ENCODE peak calls at places on chromosomes 3 and 15, in seven cellular contexts. T, N, X, J, S, I and M are unnamed samples.

GRCh38 chr15:34364041-34364440 is 3.0 kb downstream of the LPCAT4 start:
- DNase-seq in S (no peak), T (no peak), J (no peak), X (no peak), I (no peak), N (no peak), M (no peak)

GRCh38 chr3:173275740-173276139 is 121.8 kb upstream of the NLGN1 start:
- DNase-seq in I (no peak), N (no peak), T (peak), S (no peak), X (no peak), J (no peak), M (peak)

GRCh38 chr15:93063292-93063671 is 25.7 kb downstream of the RGMA start:
- DNase-seq in I (no peak), T (no peak), J (no peak), X (no peak), S (no peak), N (no peak), M (peak)

GRCh38 chr3:101172516-101172915 is 147.9 kb downstream of the IMPG2 start:
- DNase-seq in S (no peak), T (no peak), N (no peak), I (no peak), J (no peak), X (no peak), M (no peak)

GRCh38 chr15:75037685-75038084 is 14.3 kb downstream of the PPCDC start:
- DNase-seq in J (no peak), S (no peak), N (no peak), T (no peak), X (no peak), I (no peak), M (no peak)

GRCh38 chr3:152438181-152438580 is 169.5 kb downstream of the MBNL1 start:
- DNase-seq in X (no peak), T (no peak), I (no peak), N (no peak), S (no peak), J (no peak), M (no peak)

GRCh38 chr3:139448104-139448503 is 28.2 kb downstream of the RBP2 start:
- DNase-seq in S (no peak), J (no peak), I (no peak), X (no peak), N (no peak), T (no peak), M (no peak)

GRCh38 chr3:53531749-53532148 is 37.3 kb downstream of the CACNA1D start:
- DNase-seq in I (no peak), S (no peak), X (no peak), N (no peak), J (no peak), T (peak), M (peak)

GRCh38 chr3:132721479-132722164 is 587 bp downstream of the NPHP3 start:
- DNase-seq in I (no peak), S (peak), T (no peak), X (no peak), N (peak), J (no peak), M (peak)

GRCh38 chr3:5389057-5389456 is 201.6 kb downstream of the EDEM1 start:
- DNase-seq in J (no peak), I (no peak), S (no peak), X (no peak), T (peak), N (no peak), M (no peak)

GRCh38 chr3:66836363-66837152 is 161.5 kb upstream of the KBTBD8 start:
- DNase-seq in J (no peak), I (peak), X (no peak), T (no peak), S (no peak), N (no peak), M (peak)

GRCh38 chr3:160162440-160162839 is 62.8 kb upstream of the C3orf80 start:
- DNase-seq in J (peak), T (no peak), N (no peak), S (no peak), I (no peak), X (no peak), M (peak)

GRCh38 chr3:122353215-122353614 is 28.2 kb downstream of the CSTA start:
- DNase-seq in X (no peak), T (no peak), S (no peak), I (no peak), N (peak), J (peak), M (no peak)

GRCh38 chr3:132343018-132343612 is 25.9 kb downstream of the ACP3 start:
- DNase-seq in S (no peak), T (peak), I (peak), N (no peak), X (no peak), J (peak), M (peak)

GRCh38 chr3:189952272-189952671 is 168.4 kb downstream of the P3H2 start:
- DNase-seq in S (no peak), I (no peak), N (no peak), X (no peak), J (no peak), T (no peak), M (no peak)
- TF ChIP-seq POLR2AphosphoS5 in S (no peak), I (no peak), N (no peak), X (no peak), J (no peak), T (no peak), M (no peak)

GRCh38 chr3:129624347-129625070 is 18.0 kb upstream of the PLXND1 start:
- DNase-seq in T (no peak), N (no peak), I (peak), X (no peak), S (peak), J (no peak), M (no peak)

GRCh38 chr3:129622418-129622872 is 16.0 kb upstream of the PLXND1 start:
- DNase-seq in S (peak), T (no peak), X (no peak), J (no peak), N (no peak), I (no peak), M (no peak)

GRCh38 chr3:129622933-129623332 is 16.5 kb upstream of the PLXND1 start:
- DNase-seq in N (no peak), X (no peak), J (no peak), S (peak), T (no peak), I (peak), M (no peak)

GRCh38 chr3:129625071-129625874 is 18.8 kb upstream of the PLXND1 start:
- DNase-seq in S (peak), J (peak), T (no peak), X (peak), I (peak), N (no peak), M (peak)

GRCh38 chr3:129623447-129624118 is 17.1 kb upstream of the PLXND1 start:
- DNase-seq in J (peak), S (peak), I (peak), N (peak), T (no peak), X (peak), M (no peak)
- TF ChIP-seq POLR2AphosphoS5 in J (no peak), S (no peak), I (peak), N (no peak), T (no peak), X (no peak), M (no peak)

GRCh38 chr3:144129536-144130214 is 158.1 kb downstream of the DIPK2A start:
- DNase-seq in S (no peak), X (no peak), J (no peak), I (no peak), T (no peak), N (no peak), M (no peak)

GRCh38 chr3:144127014-144127413 is 155.4 kb downstream of the DIPK2A start:
- DNase-seq in T (no peak), X (no peak), J (no peak), N (no peak), I (no peak), S (no peak), M (no peak)

GRCh38 chr3:144127700-144128099 is 156.1 kb downstream of the DIPK2A start:
- DNase-seq in T (no peak), N (no peak), I (no peak), X (no peak), J (no peak), S (no peak), M (no peak)

GRCh38 chr3:144128117-144128892 is 156.7 kb downstream of the DIPK2A start:
- DNase-seq in T (no peak), N (no peak), S (no peak), J (no peak), I (no peak), X (peak), M (peak)
- TF ChIP-seq POLR2AphosphoS5 in T (no peak), N (no peak), S (no peak), J (no peak), I (no peak), X (peak), M (no peak)

DNA sequence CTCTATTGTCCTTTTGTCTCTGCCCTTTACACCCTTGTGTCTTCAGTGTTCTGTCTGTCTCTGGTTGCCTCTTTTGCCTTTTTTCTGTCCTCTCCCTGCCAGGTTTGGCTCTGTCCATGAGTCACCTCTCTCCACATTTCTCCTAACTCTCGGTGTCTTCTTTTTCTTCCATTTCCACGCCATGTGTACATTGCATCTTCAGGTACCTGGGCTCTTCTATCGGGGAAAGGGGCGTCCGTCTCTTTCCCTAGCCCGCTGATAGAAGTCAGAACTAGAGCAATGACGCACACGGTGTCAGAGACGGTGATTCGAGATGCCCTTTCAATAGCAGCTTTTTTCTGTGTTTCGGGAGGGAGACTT is 638 bp downstream of the OPA1 start:
- DNase-seq in N (no peak), S (no peak), T (no peak), X (no peak), I (peak), J (peak), M (peak)
- TF ChIP-seq POLR2AphosphoS5 in N (no peak), S (no peak), T (no peak), X (peak), I (no peak), J (no peak), M (no peak)

DNA sequence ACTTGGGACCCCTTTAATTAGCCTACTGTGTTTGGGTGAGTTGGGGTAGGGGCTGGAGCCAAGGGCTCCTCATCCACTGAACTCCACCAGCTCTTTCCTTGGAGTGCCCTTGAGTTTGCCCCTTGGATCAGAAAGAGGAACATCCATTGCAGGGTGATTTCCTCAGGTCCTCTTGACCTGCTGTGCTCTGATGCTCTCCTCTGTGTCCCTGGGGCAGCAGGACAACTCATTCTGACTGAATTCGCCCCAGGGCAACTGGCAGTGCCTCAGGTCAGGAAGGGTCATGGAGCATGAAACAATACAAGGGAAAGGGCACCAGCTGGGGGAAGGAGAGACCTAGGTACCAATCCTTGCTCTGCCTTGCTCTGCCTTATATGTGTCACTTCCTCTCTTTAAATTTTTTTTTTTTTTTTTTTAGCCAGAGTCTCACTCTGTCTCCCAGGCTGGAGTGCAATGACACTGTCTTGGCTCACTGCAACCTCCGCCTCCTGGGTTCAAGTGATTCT is 47.8 kb downstream of the BSN start:
- DNase-seq in T (no peak), X (no peak), N (no peak), S (no peak), J (no peak), I (no peak), M (no peak)
- TF ChIP-seq POLR2AphosphoS5 in T (no peak), X (no peak), N (no peak), S (no peak), J (no peak), I (no peak), M (no peak)

GRCh38 chr3:14143826-14144225 is 19.0 kb downstream of the TMEM43 start:
- DNase-seq in S (no peak), X (no peak), N (no peak), T (no peak), I (peak), J (no peak), M (peak)
- TF ChIP-seq POLR2AphosphoS5 in S (peak), X (no peak), N (peak), T (no peak), I (peak), J (no peak), M (no peak)

GRCh38 chr3:150434263-150434662 is 26.2 kb downstream of the TSC22D2 start:
- DNase-seq in S (no peak), T (no peak), I (no peak), X (no peak), J (no peak), N (no peak), M (no peak)

GRCh38 chr3:150430272-150430671 is 22.2 kb downstream of the TSC22D2 start:
- DNase-seq in X (no peak), N (no peak), S (no peak), T (no peak), I (no peak), J (no peak), M (no peak)

GRCh38 chr3:150439657-150440056 is 31.6 kb downstream of the TSC22D2 start:
- DNase-seq in S (no peak), N (no peak), X (no peak), J (no peak), T (no peak), I (no peak), M (no peak)

GRCh38 chr3:150433347-150433746 is 25.2 kb downstream of the TSC22D2 start:
- DNase-seq in I (no peak), N (no peak), J (no peak), X (no peak), T (no peak), S (no peak), M (no peak)

GRCh38 chr3:150436161-150436560 is 28.1 kb downstream of the TSC22D2 start:
- DNase-seq in T (no peak), N (no peak), S (no peak), I (no peak), J (no peak), X (no peak), M (peak)
- TF ChIP-seq POLR2AphosphoS5 in T (no peak), N (no peak), S (no peak), I (no peak), J (no peak), X (no peak), M (no peak)

GRCh38 chr3:75237041-75237775 is 426.9 kb upstream of the FRG2C start:
- DNase-seq in J (no peak), X (no peak), N (no peak), I (no peak), S (no peak), T (no peak), M (no peak)
- TF ChIP-seq POLR2AphosphoS5 in J (no peak), X (no peak), N (no peak), I (no peak), S (no peak), T (no peak), M (no peak)

GRCh38 chr15:65888998-65889397 is 19.7 kb downstream of the RAB11A start:
- DNase-seq in S (no peak), J (no peak), N (no peak), T (no peak), I (no peak), X (no peak), M (no peak)

GRCh38 chr15:65885668-65886218 is 16.5 kb downstream of the RAB11A start:
- DNase-seq in I (no peak), T (no peak), S (no peak), J (no peak), N (no peak), X (no peak), M (no peak)

GRCh38 chr15:65883571-65883970 is 14.3 kb downstream of the RAB11A start:
- DNase-seq in X (no peak), J (no peak), N (no peak), I (no peak), T (no peak), S (no peak), M (peak)

GRCh38 chr15:65884511-65884910 is 15.2 kb downstream of the RAB11A start:
- DNase-seq in J (no peak), X (no peak), N (no peak), T (no peak), S (no peak), I (no peak), M (no peak)

DNA sequence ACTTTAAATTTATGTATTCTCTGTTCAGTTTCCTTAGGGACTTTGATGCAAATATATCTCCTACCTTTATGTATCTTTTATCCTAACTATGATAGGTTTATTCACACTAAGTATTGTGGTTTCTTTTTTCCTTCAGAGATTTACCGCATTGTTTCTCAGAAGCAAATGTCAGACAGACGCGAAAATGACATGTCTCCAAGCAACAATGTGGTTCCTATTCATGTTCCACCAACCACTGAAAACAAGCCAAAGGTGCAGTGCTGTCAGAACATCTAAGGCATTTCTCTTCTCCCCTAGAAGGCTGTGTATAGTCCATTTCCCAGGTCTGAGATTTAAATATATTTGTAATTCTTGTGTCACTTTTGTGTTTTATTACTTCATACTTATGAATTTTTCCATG is 18.3 kb downstream of the RAB11A start:
- DNase-seq in J (no peak), T (no peak), S (no peak), X (no peak), I (no peak), N (no peak), M (no peak)
- TF ChIP-seq POLR2AphosphoS5 in J (no peak), T (no peak), S (no peak), X (no peak), I (no peak), N (no peak), M (no peak)